ENCODE peak calls at places on chromosomes 6 and 20, in ten cellular contexts. One of them, this sample, is unnamed.

GRCh38 chr6:52574709-52575489 is 2.0 kb downstream of the TRAM2 start:
- DNase-seq in fibroblast of lung: peak
- DNase-seq in psoas muscle: peak
- DNase-seq in GM13977: peak
- DNase-seq in A549: no peak
- DNase-seq in NCI-H1417: no peak
- DNase-seq in OCI-LY7: no peak
- DNase-seq in activated B cell treated with CpG ODN at 0.5 μM for 24 hours: no peak
- DNase-seq in neural crest cell: no peak
- DNase-seq in skeletal muscle cell: no peak
- DNase-seq in this sample: peak

GRCh38 chr6:21163110-21163837 is 430.3 kb upstream of the SOX4 start:
- DNase-seq in neural crest cell: no peak
- DNase-seq in skeletal muscle cell: peak
- DNase-seq in A549: no peak
- DNase-seq in OCI-LY7: no peak
- DNase-seq in psoas muscle: no peak
- DNase-seq in fibroblast of lung: peak
- DNase-seq in GM13977: no peak
- DNase-seq in activated B cell treated with CpG ODN at 0.5 μM for 24 hours: no peak
- DNase-seq in NCI-H1417: no peak
- DNase-seq in this sample: peak

GRCh38 chr6:156949376-156949775 is 172.2 kb downstream of the ARID1B start:
- DNase-seq in NCI-H1417: no peak
- DNase-seq in OCI-LY7: no peak
- DNase-seq in skeletal muscle cell: no peak
- DNase-seq in GM13977: no peak
- DNase-seq in A549: peak
- DNase-seq in fibroblast of lung: peak
- DNase-seq in neural crest cell: no peak
- DNase-seq in activated B cell treated with CpG ODN at 0.5 μM for 24 hours: no peak
- DNase-seq in psoas muscle: no peak
- DNase-seq in this sample: peak

GRCh38 chr6:120873125-120873865 is 461.0 kb downstream of the TBC1D32 start:
- DNase-seq in psoas muscle: no peak
- DNase-seq in A549: no peak
- DNase-seq in fibroblast of lung: no peak
- DNase-seq in neural crest cell: no peak
- DNase-seq in skeletal muscle cell: no peak
- DNase-seq in NCI-H1417: no peak
- DNase-seq in activated B cell treated with CpG ODN at 0.5 μM for 24 hours: no peak
- DNase-seq in OCI-LY7: no peak
- DNase-seq in GM13977: no peak
- DNase-seq in this sample: no peak

GRCh38 chr6:108562503-108562993 is 1.8 kb downstream of the FOXO3 start:
- DNase-seq in OCI-LY7: no peak
- DNase-seq in A549: peak
- DNase-seq in psoas muscle: peak
- DNase-seq in neural crest cell: peak
- DNase-seq in activated B cell treated with CpG ODN at 0.5 μM for 24 hours: no peak
- DNase-seq in GM13977: no peak
- DNase-seq in fibroblast of lung: peak
- DNase-seq in NCI-H1417: peak
- DNase-seq in skeletal muscle cell: no peak
- DNase-seq in this sample: peak

GRCh38 chr20:19970256-19970765 is 46.9 kb upstream of the NAA20 start:
- DNase-seq in OCI-LY7: no peak
- DNase-seq in neural crest cell: no peak
- DNase-seq in A549: no peak
- DNase-seq in activated B cell treated with CpG ODN at 0.5 μM for 24 hours: no peak
- DNase-seq in psoas muscle: no peak
- DNase-seq in skeletal muscle cell: no peak
- DNase-seq in fibroblast of lung: no peak
- DNase-seq in GM13977: no peak
- DNase-seq in NCI-H1417: no peak
- DNase-seq in this sample: peak

GRCh38 chr20:6178537-6178936 is 55.7 kb upstream of the FERMT1 start:
- DNase-seq in activated B cell treated with CpG ODN at 0.5 μM for 24 hours: no peak
- DNase-seq in fibroblast of lung: peak
- DNase-seq in OCI-LY7: peak
- DNase-seq in neural crest cell: peak
- DNase-seq in psoas muscle: no peak
- DNase-seq in A549: peak
- DNase-seq in GM13977: no peak
- DNase-seq in NCI-H1417: peak
- DNase-seq in skeletal muscle cell: no peak
- DNase-seq in this sample: peak

GRCh38 chr20:32991386-32991785 is 12.8 kb downstream of the SUN5 start:
- DNase-seq in skeletal muscle cell: no peak
- DNase-seq in A549: no peak
- DNase-seq in OCI-LY7: no peak
- DNase-seq in NCI-H1417: no peak
- DNase-seq in GM13977: no peak
- DNase-seq in psoas muscle: no peak
- DNase-seq in activated B cell treated with CpG ODN at 0.5 μM for 24 hours: no peak
- DNase-seq in fibroblast of lung: no peak
- DNase-seq in neural crest cell: no peak
- DNase-seq in this sample: no peak

GRCh38 chr20:58461899-58462298 is 53.3 kb downstream of the APCDD1L start:
- DNase-seq in A549: no peak
- DNase-seq in neural crest cell: no peak
- DNase-seq in NCI-H1417: no peak
- DNase-seq in activated B cell treated with CpG ODN at 0.5 μM for 24 hours: no peak
- DNase-seq in GM13977: no peak
- DNase-seq in psoas muscle: no peak
- DNase-seq in fibroblast of lung: no peak
- DNase-seq in OCI-LY7: no peak
- DNase-seq in skeletal muscle cell: no peak
- DNase-seq in this sample: no peak

GRCh38 chr20:37968726-37969401 is 64.4 kb downstream of the TTI1 start:
- DNase-seq in A549: peak
- DNase-seq in activated B cell treated with CpG ODN at 0.5 μM for 24 hours: no peak
- DNase-seq in NCI-H1417: peak
- DNase-seq in neural crest cell: no peak
- DNase-seq in OCI-LY7: no peak
- DNase-seq in fibroblast of lung: no peak
- DNase-seq in GM13977: no peak
- DNase-seq in skeletal muscle cell: no peak
- DNase-seq in psoas muscle: no peak
- DNase-seq in this sample: peak

GRCh38 chr6:167091149-167092107 is 31.5 kb upstream of the CCR6 start:
- DNase-seq in GM13977: no peak
- DNase-seq in skeletal muscle cell: no peak
- DNase-seq in OCI-LY7: peak
- DNase-seq in fibroblast of lung: no peak
- DNase-seq in activated B cell treated with CpG ODN at 0.5 μM for 24 hours: no peak
- DNase-seq in NCI-H1417: no peak
- DNase-seq in A549: no peak
- DNase-seq in psoas muscle: no peak
- DNase-seq in neural crest cell: no peak
- DNase-seq in this sample: no peak

GRCh38 chr6:157760589-157761330 is 62.3 kb upstream of the SNX9 start:
- DNase-seq in A549: peak
- DNase-seq in fibroblast of lung: peak
- DNase-seq in GM13977: no peak
- DNase-seq in neural crest cell: no peak
- DNase-seq in skeletal muscle cell: peak
- DNase-seq in psoas muscle: no peak
- DNase-seq in activated B cell treated with CpG ODN at 0.5 μM for 24 hours: no peak
- DNase-seq in NCI-H1417: no peak
- DNase-seq in OCI-LY7: no peak
- DNase-seq in this sample: peak

GRCh38 chr6:55293116-55293515 is 34.2 kb upstream of the GFRAL start:
- DNase-seq in GM13977: peak
- DNase-seq in psoas muscle: no peak
- DNase-seq in NCI-H1417: no peak
- DNase-seq in fibroblast of lung: peak
- DNase-seq in A549: peak
- DNase-seq in skeletal muscle cell: no peak
- DNase-seq in neural crest cell: no peak
- DNase-seq in activated B cell treated with CpG ODN at 0.5 μM for 24 hours: no peak
- DNase-seq in OCI-LY7: peak
- DNase-seq in this sample: peak

GRCh38 chr6:166726193-166726592 is 99.1 kb upstream of the RPS6KA2 start:
- DNase-seq in activated B cell treated with CpG ODN at 0.5 μM for 24 hours: no peak
- DNase-seq in neural crest cell: no peak
- DNase-seq in OCI-LY7: no peak
- DNase-seq in psoas muscle: no peak
- DNase-seq in A549: no peak
- DNase-seq in NCI-H1417: no peak
- DNase-seq in GM13977: no peak
- DNase-seq in fibroblast of lung: no peak
- DNase-seq in skeletal muscle cell: no peak
- DNase-seq in this sample: no peak

GRCh38 chr6:87333591-87334181 is 4.6 kb upstream of the GJB7 start:
- DNase-seq in OCI-LY7: peak
- DNase-seq in activated B cell treated with CpG ODN at 0.5 μM for 24 hours: no peak
- DNase-seq in NCI-H1417: no peak
- DNase-seq in neural crest cell: no peak
- DNase-seq in A549: no peak
- DNase-seq in fibroblast of lung: peak
- DNase-seq in skeletal muscle cell: no peak
- DNase-seq in psoas muscle: no peak
- DNase-seq in GM13977: no peak
- DNase-seq in this sample: peak

GRCh38 chr6:127118505-127119360 is at the start of gene RSPO3:
- DNase-seq in fibroblast of lung: peak
- DNase-seq in A549: peak
- DNase-seq in skeletal muscle cell: no peak
- DNase-seq in GM13977: peak
- DNase-seq in neural crest cell: peak
- DNase-seq in OCI-LY7: no peak
- DNase-seq in psoas muscle: peak
- DNase-seq in activated B cell treated with CpG ODN at 0.5 μM for 24 hours: no peak
- DNase-seq in NCI-H1417: peak
- DNase-seq in this sample: peak

GRCh38 chr20:51528263-51529026 is 14.1 kb downstream of the NFATC2 start:
- DNase-seq in OCI-LY7: no peak
- DNase-seq in neural crest cell: no peak
- DNase-seq in GM13977: no peak
- DNase-seq in activated B cell treated with CpG ODN at 0.5 μM for 24 hours: no peak
- DNase-seq in psoas muscle: no peak
- DNase-seq in fibroblast of lung: no peak
- DNase-seq in skeletal muscle cell: no peak
- DNase-seq in NCI-H1417: no peak
- DNase-seq in A549: no peak
- DNase-seq in this sample: no peak

GRCh38 chr20:63639093-63639860 is 12.4 kb upstream of the GMEB2 start:
- DNase-seq in neural crest cell: no peak
- DNase-seq in fibroblast of lung: no peak
- DNase-seq in skeletal muscle cell: no peak
- DNase-seq in A549: no peak
- DNase-seq in activated B cell treated with CpG ODN at 0.5 μM for 24 hours: peak
- DNase-seq in OCI-LY7: peak
- DNase-seq in NCI-H1417: no peak
- DNase-seq in psoas muscle: no peak
- DNase-seq in GM13977: no peak
- DNase-seq in this sample: no peak

GRCh38 chr20:18543932-18544331 is 23.3 kb upstream of the SMIM26 start:
- DNase-seq in psoas muscle: no peak
- DNase-seq in activated B cell treated with CpG ODN at 0.5 μM for 24 hours: no peak
- DNase-seq in skeletal muscle cell: no peak
- DNase-seq in neural crest cell: no peak
- DNase-seq in NCI-H1417: peak
- DNase-seq in A549: no peak
- DNase-seq in fibroblast of lung: no peak
- DNase-seq in GM13977: no peak
- DNase-seq in OCI-LY7: no peak
- DNase-seq in this sample: no peak

GRCh38 chr6:155248021-155249001 is 15.5 kb upstream of the CLDN20 start:
- DNase-seq in A549: peak
- DNase-seq in skeletal muscle cell: no peak
- DNase-seq in activated B cell treated with CpG ODN at 0.5 μM for 24 hours: no peak
- DNase-seq in GM13977: peak
- DNase-seq in OCI-LY7: peak
- DNase-seq in neural crest cell: peak
- DNase-seq in NCI-H1417: peak
- DNase-seq in psoas muscle: peak
- DNase-seq in fibroblast of lung: peak
- DNase-seq in this sample: peak

GRCh38 chr6:139943391-139943790 is 568.9 kb upstream of the CITED2 start:
- DNase-seq in skeletal muscle cell: peak
- DNase-seq in GM13977: no peak
- DNase-seq in A549: peak
- DNase-seq in fibroblast of lung: peak
- DNase-seq in neural crest cell: no peak
- DNase-seq in NCI-H1417: no peak
- DNase-seq in psoas muscle: no peak
- DNase-seq in OCI-LY7: no peak
- DNase-seq in activated B cell treated with CpG ODN at 0.5 μM for 24 hours: no peak
- DNase-seq in this sample: peak

GRCh38 chr20:53926428-53927028 is 143.9 kb downstream of the BCAS1 start:
- DNase-seq in OCI-LY7: peak
- DNase-seq in neural crest cell: no peak
- DNase-seq in NCI-H1417: no peak
- DNase-seq in psoas muscle: no peak
- DNase-seq in A549: peak
- DNase-seq in activated B cell treated with CpG ODN at 0.5 μM for 24 hours: peak
- DNase-seq in skeletal muscle cell: peak
- DNase-seq in GM13977: peak
- DNase-seq in fibroblast of lung: peak
- DNase-seq in this sample: peak

GRCh38 chr20:8144282-8145245 is 12.5 kb downstream of the PLCB1 start:
- DNase-seq in psoas muscle: no peak
- DNase-seq in GM13977: no peak
- DNase-seq in activated B cell treated with CpG ODN at 0.5 μM for 24 hours: no peak
- DNase-seq in A549: no peak
- DNase-seq in OCI-LY7: no peak
- DNase-seq in skeletal muscle cell: peak
- DNase-seq in fibroblast of lung: peak
- DNase-seq in NCI-H1417: no peak
- DNase-seq in neural crest cell: no peak
- DNase-seq in this sample: peak

GRCh38 chr6:89842228-89842627 is 12.5 kb downstream of the CASP8AP2 start:
- DNase-seq in activated B cell treated with CpG ODN at 0.5 μM for 24 hours: no peak
- DNase-seq in OCI-LY7: no peak
- DNase-seq in skeletal muscle cell: no peak
- DNase-seq in A549: no peak
- DNase-seq in fibroblast of lung: no peak
- DNase-seq in GM13977: no peak
- DNase-seq in NCI-H1417: no peak
- DNase-seq in neural crest cell: no peak
- DNase-seq in psoas muscle: no peak
- DNase-seq in this sample: peak

GRCh38 chr6:92777146-92777740 is 642.1 kb downstream of the EPHA7 start:
- DNase-seq in skeletal muscle cell: no peak
- DNase-seq in psoas muscle: no peak
- DNase-seq in NCI-H1417: no peak
- DNase-seq in OCI-LY7: peak
- DNase-seq in GM13977: peak
- DNase-seq in neural crest cell: no peak
- DNase-seq in activated B cell treated with CpG ODN at 0.5 μM for 24 hours: no peak
- DNase-seq in A549: peak
- DNase-seq in fibroblast of lung: peak
- DNase-seq in this sample: peak

GRCh38 chr20:50389808-50390684 is 120.1 kb upstream of the PTPN1 start:
- DNase-seq in neural crest cell: no peak
- DNase-seq in activated B cell treated with CpG ODN at 0.5 μM for 24 hours: no peak
- DNase-seq in skeletal muscle cell: no peak
- DNase-seq in fibroblast of lung: no peak
- DNase-seq in NCI-H1417: no peak
- DNase-seq in psoas muscle: no peak
- DNase-seq in OCI-LY7: no peak
- DNase-seq in GM13977: no peak
- DNase-seq in A549: no peak
- DNase-seq in this sample: no peak

GRCh38 chr6:108561742-108562502 is 1.2 kb downstream of the FOXO3 start:
- DNase-seq in fibroblast of lung: no peak
- DNase-seq in A549: no peak
- DNase-seq in activated B cell treated with CpG ODN at 0.5 μM for 24 hours: peak
- DNase-seq in GM13977: no peak
- DNase-seq in psoas muscle: peak
- DNase-seq in neural crest cell: peak
- DNase-seq in NCI-H1417: peak
- DNase-seq in skeletal muscle cell: no peak
- DNase-seq in OCI-LY7: no peak
- DNase-seq in this sample: peak

GRCh38 chr6:157551041-157551832 is 170.2 kb downstream of the ZDHHC14 start:
- DNase-seq in NCI-H1417: no peak
- DNase-seq in psoas muscle: no peak
- DNase-seq in OCI-LY7: no peak
- DNase-seq in neural crest cell: no peak
- DNase-seq in GM13977: no peak
- DNase-seq in fibroblast of lung: no peak
- DNase-seq in skeletal muscle cell: no peak
- DNase-seq in activated B cell treated with CpG ODN at 0.5 μM for 24 hours: no peak
- DNase-seq in A549: no peak
- DNase-seq in this sample: no peak